ENCODE peak calls at places on chromosome 12, in ten cellular contexts. V is SW 1271; A is occipital lobe; I is NCI-H460; O is AG10803; B is effector memory CD4-positive, alpha-beta T cell; R is posterior cingulate gyrus; K is tibial artery; C is mucosa of descending colon; W is fibroblast of mammary gland. S is an unnamed sample.

GRCh38 chr12:643478-644292 is 19.6 kb downstream of the NINJ2 start:
- DNase-seq in V (no peak), A (no peak), I (no peak), O (peak; percentile 20), B (peak; percentile 16), R (no peak), K (peak; percentile 39), C (peak; percentile 68), W (peak; percentile 21), S (no peak)

GRCh38 chr12:123032736-123033391 is 52.4 kb downstream of the ARL6IP4 start:
- DNase-seq in V (no peak), A (no peak), I (no peak), O (no peak), B (no peak), R (peak; percentile 59), K (no peak), C (no peak), W (no peak), S (no peak)

GRCh38 chr12:54413284-54414190 is 5.5 kb downstream of the ITGA5 start:
- DNase-seq in V (peak; percentile 69), A (no peak), I (no peak), O (peak; percentile 66), B (peak; percentile 77), R (no peak), K (peak; percentile 83), C (peak; percentile 85), W (no peak), S (peak; percentile 29)

GRCh38 chr12:56590237-56590830 is 39.8 kb downstream of the BAZ2A start:
- DNase-seq in V (no peak), A (no peak), I (peak; percentile 26), O (no peak), B (no peak), R (no peak), K (no peak), C (no peak), W (peak; percentile 24), S (no peak)

GRCh38 chr12:26906704-26907103 is 31.1 kb downstream of the INTS13 start:
- DNase-seq in V (no peak), A (no peak), I (no peak), O (no peak), B (no peak), R (no peak), K (no peak), C (no peak), W (no peak), S (no peak)

GRCh38 chr12:104615048-104615561 is 158.4 kb downstream of the CHST11 start:
- DNase-seq in V (no peak), A (no peak), I (no peak), O (peak; percentile 93), B (no peak), R (no peak), K (peak; percentile 54), C (peak; percentile 55), W (peak; percentile 57), S (peak; percentile 49)

GRCh38 chr12:57001448-57001906 is 4.9 kb downstream of the ZBTB39 start:
- DNase-seq in V (peak; percentile 43), A (no peak), I (peak; percentile 60), O (peak; percentile 46), B (peak; percentile 64), R (no peak), K (peak; percentile 55), C (peak; percentile 60), W (peak; percentile 65), S (peak; percentile 24)

GRCh38 chr12:42482820-42483533 is 106.6 kb downstream of the PRICKLE1 start:
- DNase-seq in V (peak; percentile 62), A (peak; percentile 11), I (peak; percentile 72), O (peak; percentile 30), B (no peak), R (peak; percentile 87), K (peak; percentile 56), C (peak; percentile 74), W (peak; percentile 55), S (peak; percentile 53)

GRCh38 chr12:18496156-18496555 is 234.8 kb downstream of the PIK3C2G start:
- DNase-seq in V (no peak), A (no peak), I (no peak), O (no peak), B (no peak), R (no peak), K (no peak), C (no peak), W (no peak), S (no peak)